ENCODE peak calls at places on chromosomes 16 and 17, in five cellular contexts. One of them, this sample, is unnamed.

GRCh38 chr17:75442168-75443103 is 14.0 kb upstream of the TMEM94 start:
- DNase-seq in hepatocyte: no peak
- DNase-seq in HCT116: no peak
- DNase-seq in HS-5: no peak
- DNase-seq in anterior cingulate cortex: no peak
- DNase-seq in this sample: no peak

GRCh38 chr17:10205549-10206185 is 7.3 kb upstream of the GAS7 start:
- DNase-seq in anterior cingulate cortex: no peak
- DNase-seq in HS-5: no peak
- DNase-seq in HCT116: no peak
- DNase-seq in hepatocyte: no peak
- DNase-seq in this sample: no peak

GRCh38 chr17:81144423-81144781 is 20.9 kb upstream of the PVALEF start:
- DNase-seq in anterior cingulate cortex: no peak
- DNase-seq in HCT116: no peak
- DNase-seq in hepatocyte: no peak
- DNase-seq in HS-5: no peak
- DNase-seq in this sample: no peak

GRCh38 chr16:87140211-87141200 is 176.7 kb downstream of the C16orf95 start:
- DNase-seq in hepatocyte: no peak
- DNase-seq in anterior cingulate cortex: no peak
- DNase-seq in HCT116: no peak
- DNase-seq in HS-5: no peak
- DNase-seq in this sample: no peak

GRCh38 chr17:56659622-56660021 is 66.1 kb downstream of the NOG start:
- DNase-seq in HS-5: no peak
- DNase-seq in HCT116: no peak
- DNase-seq in anterior cingulate cortex: no peak
- DNase-seq in hepatocyte: no peak
- DNase-seq in this sample: no peak

GRCh38 chr17:63984651-63985386 is 12.1 kb upstream of the SCN4A start:
- DNase-seq in hepatocyte: peak; percentile 46
- DNase-seq in HCT116: peak; percentile 64
- DNase-seq in HS-5: peak; percentile 60
- DNase-seq in anterior cingulate cortex: no peak
- DNase-seq in this sample: no peak

GRCh38 chr16:10314317-10314716 is 71.5 kb upstream of the ATF7IP2 start:
- DNase-seq in anterior cingulate cortex: no peak
- DNase-seq in hepatocyte: no peak
- DNase-seq in HCT116: no peak
- DNase-seq in HS-5: no peak
- DNase-seq in this sample: no peak

GRCh38 chr16:79758615-79759346 is 158.2 kb upstream of the MAF start:
- DNase-seq in HCT116: no peak
- DNase-seq in anterior cingulate cortex: no peak
- DNase-seq in hepatocyte: peak; percentile 44
- DNase-seq in HS-5: no peak
- DNase-seq in this sample: no peak

GRCh38 chr17:41965694-41966375 is 760 bp upstream of the CNP start:
- DNase-seq in HCT116: peak; percentile 82
- DNase-seq in hepatocyte: peak; percentile 93
- DNase-seq in anterior cingulate cortex: no peak
- DNase-seq in HS-5: no peak
- DNase-seq in this sample: peak; percentile 96

GRCh38 chr16:19014456-19014855 is 30.7 kb downstream of the TMC7 start:
- DNase-seq in HCT116: no peak
- DNase-seq in hepatocyte: no peak
- DNase-seq in anterior cingulate cortex: no peak
- DNase-seq in HS-5: no peak
- DNase-seq in this sample: no peak

GRCh38 chr17:53919356-53919755 is 96.6 kb downstream of the KIF2B start:
- DNase-seq in HCT116: no peak
- DNase-seq in HS-5: no peak
- DNase-seq in anterior cingulate cortex: no peak
- DNase-seq in hepatocyte: no peak
- DNase-seq in this sample: no peak

GRCh38 chr17:81918762-81919545 is 978 bp upstream of the SIRT7 start:
- DNase-seq in hepatocyte: no peak
- DNase-seq in HCT116: no peak
- DNase-seq in anterior cingulate cortex: no peak
- DNase-seq in HS-5: no peak
- DNase-seq in this sample: no peak

GRCh38 chr17:36498560-36499300 is 12.2 kb downstream of the ZNHIT3 start:
- DNase-seq in hepatocyte: no peak
- DNase-seq in anterior cingulate cortex: no peak
- DNase-seq in HCT116: no peak
- DNase-seq in HS-5: no peak
- DNase-seq in this sample: no peak

GRCh38 chr17:45235071-45236001 is 13.7 kb downstream of the FMNL1 start:
- DNase-seq in HS-5: no peak
- DNase-seq in hepatocyte: peak; percentile 87
- DNase-seq in HCT116: peak; percentile 54
- DNase-seq in anterior cingulate cortex: peak; percentile 21
- DNase-seq in this sample: peak; percentile 56

GRCh38 chr16:30051518-30051917 is 14.0 kb upstream of the ALDOA start:
- DNase-seq in HCT116: no peak
- DNase-seq in anterior cingulate cortex: no peak
- DNase-seq in hepatocyte: no peak
- DNase-seq in HS-5: no peak
- DNase-seq in this sample: no peak

GRCh38 chr16:23629516-23629915 is 11.6 kb downstream of the PALB2 start:
- DNase-seq in hepatocyte: no peak
- DNase-seq in HS-5: no peak
- DNase-seq in HCT116: no peak
- DNase-seq in anterior cingulate cortex: no peak
- DNase-seq in this sample: no peak

GRCh38 chr16:81632392-81633146 is 146.5 kb upstream of the PLCG2 start:
- DNase-seq in hepatocyte: peak; percentile 62
- DNase-seq in HCT116: peak; percentile 93
- DNase-seq in anterior cingulate cortex: no peak
- DNase-seq in HS-5: peak; percentile 19
- DNase-seq in this sample: no peak

GRCh38 chr17:73549841-73550430 is 94.3 kb downstream of the SDK2 start:
- DNase-seq in anterior cingulate cortex: no peak
- DNase-seq in HCT116: no peak
- DNase-seq in HS-5: no peak
- DNase-seq in hepatocyte: no peak
- DNase-seq in this sample: no peak

GRCh38 chr17:39239640-39240314 is 14.0 kb upstream of the STAC2 start:
- DNase-seq in HCT116: peak; percentile 59
- DNase-seq in hepatocyte: peak; percentile 68
- DNase-seq in HS-5: no peak
- DNase-seq in anterior cingulate cortex: no peak
- DNase-seq in this sample: peak; percentile 43